ENCODE peak calls at places on chromosome 19, in nine cellular contexts. A is heart left ventricle; X is stimulated activated CD4-positive, alpha-beta T cell treated with anti-CD3 and anti-CD28 coated beads, Interleukin-2, amount 100 ng/mL, for 48 hours; V is substantia nigra; Q is A172; M is H9; I is iPS DF 19.7; U is WERI-Rb-1; O is transverse colon. R is an unnamed sample.

GRCh38 chr19:13079542-13079986 is 23.1 kb downstream of the LYL1 start:
- DNase-seq in M (no peak), O (peak; percentile 80), V (no peak), X (no peak), A (peak; percentile 80), I (no peak), Q (peak; percentile 36), U (no peak), R (peak; percentile 36)

GRCh38 chr19:33261511-33262192 is 36.0 kb upstream of the SLC7A10 start:
- DNase-seq in O (no peak), U (no peak), X (no peak), I (no peak), A (no peak), Q (no peak), M (no peak), V (no peak), R (no peak)

GRCh38 chr19:55447421-55448174 is 4.5 kb upstream of the SHISA7 start:
- DNase-seq in I (no peak), U (no peak), M (no peak), Q (peak; percentile 67), A (peak; percentile 60), O (no peak), X (no peak), V (peak; percentile 74), R (peak; percentile 68)

GRCh38 chr19:12720851-12721655 is 2.7 kb downstream of the TNPO2 start:
- DNase-seq in I (no peak), Q (no peak), O (peak; percentile 34), X (no peak), A (peak; percentile 54), M (no peak), V (no peak), U (no peak), R (no peak)

GRCh38 chr19:13507053-13507611 is 853 bp upstream of the CACNA1A start:
- DNase-seq in V (no peak), U (no peak), A (no peak), I (no peak), O (no peak), X (no peak), Q (no peak), M (peak; percentile 39), R (no peak)

GRCh38 chr19:3162418-3163229 is 15.9 kb upstream of the S1PR4 start:
- DNase-seq in Q (peak; percentile 60), M (no peak), O (no peak), X (no peak), U (no peak), V (no peak), A (no peak), I (no peak), R (no peak)

GRCh38 chr19:16001481-16002312 is 52.9 kb downstream of the OR10H4 start:
- DNase-seq in A (no peak), X (peak; percentile 30), V (no peak), Q (peak; percentile 15), I (no peak), M (no peak), O (peak; percentile 21), U (no peak), R (no peak)

GRCh38 chr19:2462635-2463421 is 6.1 kb upstream of the LMNB2 start:
- DNase-seq in Q (peak; percentile 98), I (peak; percentile 98), V (peak; percentile 71), X (no peak), A (peak; percentile 92), U (peak; percentile 62), O (peak; percentile 82), M (peak; percentile 98), R (peak; percentile 67)

GRCh38 chr19:3950871-3951861 is 18.3 kb downstream of the NMRK2 start:
- DNase-seq in O (no peak), Q (no peak), A (peak; percentile 88), M (no peak), I (no peak), V (no peak), U (peak; percentile 64), X (no peak), R (peak; percentile 41)

GRCh38 chr19:18208098-18208951 is 4.5 kb upstream of the RAB3A start:
- DNase-seq in V (no peak), X (peak; percentile 57), U (peak; percentile 66), M (peak; percentile 72), O (peak; percentile 38), I (no peak), Q (no peak), A (peak; percentile 59), R (peak; percentile 62)